ENCODE peak calls at places on chromosomes 13 and 19, in five cellular contexts. One of them, this sample, is unnamed.

GRCh38 chr19:18009412-18010066 is 1.6 kb downstream of the ARRDC2 start:
- DNase-seq in progenitor cell of endocrine pancreas: no peak
- DNase-seq in hepatocyte: no peak
- DNase-seq in bronchial epithelial cell: no peak
- DNase-seq in PC-3: peak; percentile 77
- DNase-seq in this sample: no peak

GRCh38 chr13:112170823-112171569 is 104.0 kb downstream of the SOX1 start:
- DNase-seq in progenitor cell of endocrine pancreas: no peak
- DNase-seq in hepatocyte: no peak
- DNase-seq in bronchial epithelial cell: no peak
- DNase-seq in PC-3: no peak
- DNase-seq in this sample: peak; percentile 30

GRCh38 chr19:55465460-55466245 is 1.1 kb upstream of the C19orf85 start:
- DNase-seq in progenitor cell of endocrine pancreas: no peak
- DNase-seq in hepatocyte: no peak
- DNase-seq in bronchial epithelial cell: no peak
- DNase-seq in PC-3: no peak
- DNase-seq in this sample: peak; percentile 53

GRCh38 chr19:50649433-50650391 is at the start of gene C19orf81:
- DNase-seq in progenitor cell of endocrine pancreas: no peak
- DNase-seq in hepatocyte: no peak
- DNase-seq in bronchial epithelial cell: no peak
- DNase-seq in PC-3: peak; percentile 23
- DNase-seq in this sample: peak; percentile 93

GRCh38 chr19:48955308-48955958 is 758 bp downstream of the BAX start:
- DNase-seq in progenitor cell of endocrine pancreas: no peak
- DNase-seq in hepatocyte: no peak
- DNase-seq in bronchial epithelial cell: no peak
- DNase-seq in PC-3: no peak
- DNase-seq in this sample: no peak

GRCh38 chr19:2612619-2613249 is 89.8 kb downstream of the GNG7 start:
- DNase-seq in progenitor cell of endocrine pancreas: no peak
- DNase-seq in hepatocyte: no peak
- DNase-seq in bronchial epithelial cell: no peak
- DNase-seq in PC-3: no peak
- DNase-seq in this sample: no peak

GRCh38 chr13:23623394-23623793 is 53.2 kb downstream of the TNFRSF19 start:
- DNase-seq in progenitor cell of endocrine pancreas: no peak
- DNase-seq in hepatocyte: no peak
- DNase-seq in bronchial epithelial cell: no peak
- DNase-seq in PC-3: no peak
- DNase-seq in this sample: no peak

GRCh38 chr13:95485045-95485517 is 67.4 kb upstream of the CLDN10 start:
- DNase-seq in progenitor cell of endocrine pancreas: no peak
- DNase-seq in hepatocyte: no peak
- DNase-seq in bronchial epithelial cell: peak; percentile 73
- DNase-seq in PC-3: peak; percentile 27
- DNase-seq in this sample: no peak

GRCh38 chr13:29905845-29906244 is 55.4 kb upstream of the UBL3 start:
- DNase-seq in progenitor cell of endocrine pancreas: no peak
- DNase-seq in hepatocyte: peak; percentile 73
- DNase-seq in bronchial epithelial cell: peak; percentile 76
- DNase-seq in PC-3: peak; percentile 81
- DNase-seq in this sample: no peak

GRCh38 chr19:45446295-45446694 is 21.5 kb upstream of the FOSB start:
- DNase-seq in progenitor cell of endocrine pancreas: no peak
- DNase-seq in hepatocyte: peak; percentile 41
- DNase-seq in bronchial epithelial cell: peak; percentile 50
- DNase-seq in PC-3: peak; percentile 44
- DNase-seq in this sample: no peak
- TF ChIP-seq CTCF in progenitor cell of endocrine pancreas: peak; percentile 24
- TF ChIP-seq CTCF in hepatocyte: peak; percentile 21
- TF ChIP-seq CTCF in bronchial epithelial cell: peak; percentile 44
- TF ChIP-seq CTCF in PC-3: peak; percentile 54
- TF ChIP-seq CTCF in this sample: peak; percentile 62

GRCh38 chr13:59176775-59177174 is 987.0 kb downstream of the DIAPH3 start:
- DNase-seq in progenitor cell of endocrine pancreas: no peak
- DNase-seq in hepatocyte: no peak
- DNase-seq in bronchial epithelial cell: no peak
- DNase-seq in PC-3: peak; percentile 5
- DNase-seq in this sample: peak; percentile 49
- TF ChIP-seq CTCF in progenitor cell of endocrine pancreas: no peak
- TF ChIP-seq CTCF in hepatocyte: no peak
- TF ChIP-seq CTCF in bronchial epithelial cell: no peak
- TF ChIP-seq CTCF in PC-3: peak; percentile 34
- TF ChIP-seq CTCF in this sample: peak; percentile 66

DNA sequence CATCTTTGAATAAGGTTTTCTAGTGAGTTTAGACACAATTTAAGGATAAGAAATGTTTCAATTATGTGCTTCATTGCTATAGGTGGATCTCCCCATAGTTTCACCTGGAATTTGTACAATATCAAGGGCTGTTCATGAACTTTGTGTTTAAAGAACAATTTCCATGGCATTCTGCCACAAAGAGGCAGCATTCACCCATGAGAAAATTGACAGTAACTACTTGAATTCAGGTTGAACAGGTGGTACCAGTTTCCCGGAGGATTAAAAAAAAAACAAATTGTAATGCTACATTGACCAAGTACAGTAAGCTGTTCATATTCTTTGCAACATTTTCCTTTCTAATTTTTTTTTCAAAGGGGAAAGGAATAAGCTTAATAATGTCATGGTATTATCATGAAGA is 9.1 kb downstream of the SLITRK5 start:
- DNase-seq in progenitor cell of endocrine pancreas: no peak
- DNase-seq in hepatocyte: peak; percentile 45
- DNase-seq in bronchial epithelial cell: peak; percentile 59
- DNase-seq in PC-3: peak; percentile 76
- DNase-seq in this sample: no peak
- TF ChIP-seq CTCF in progenitor cell of endocrine pancreas: peak; percentile 42
- TF ChIP-seq CTCF in hepatocyte: peak; percentile 41
- TF ChIP-seq CTCF in bronchial epithelial cell: peak; percentile 12
- TF ChIP-seq CTCF in PC-3: peak; percentile 56
- TF ChIP-seq CTCF in this sample: peak; percentile 52

GRCh38 chr19:8388612-8388958 is 1.6 kb upstream of the RAB11B start:
- DNase-seq in progenitor cell of endocrine pancreas: no peak
- DNase-seq in hepatocyte: no peak
- DNase-seq in bronchial epithelial cell: no peak
- DNase-seq in PC-3: no peak
- DNase-seq in this sample: no peak
- TF ChIP-seq CTCF in progenitor cell of endocrine pancreas: no peak
- TF ChIP-seq CTCF in hepatocyte: no peak
- TF ChIP-seq CTCF in bronchial epithelial cell: no peak
- TF ChIP-seq CTCF in PC-3: no peak
- TF ChIP-seq CTCF in this sample: no peak

DNA sequence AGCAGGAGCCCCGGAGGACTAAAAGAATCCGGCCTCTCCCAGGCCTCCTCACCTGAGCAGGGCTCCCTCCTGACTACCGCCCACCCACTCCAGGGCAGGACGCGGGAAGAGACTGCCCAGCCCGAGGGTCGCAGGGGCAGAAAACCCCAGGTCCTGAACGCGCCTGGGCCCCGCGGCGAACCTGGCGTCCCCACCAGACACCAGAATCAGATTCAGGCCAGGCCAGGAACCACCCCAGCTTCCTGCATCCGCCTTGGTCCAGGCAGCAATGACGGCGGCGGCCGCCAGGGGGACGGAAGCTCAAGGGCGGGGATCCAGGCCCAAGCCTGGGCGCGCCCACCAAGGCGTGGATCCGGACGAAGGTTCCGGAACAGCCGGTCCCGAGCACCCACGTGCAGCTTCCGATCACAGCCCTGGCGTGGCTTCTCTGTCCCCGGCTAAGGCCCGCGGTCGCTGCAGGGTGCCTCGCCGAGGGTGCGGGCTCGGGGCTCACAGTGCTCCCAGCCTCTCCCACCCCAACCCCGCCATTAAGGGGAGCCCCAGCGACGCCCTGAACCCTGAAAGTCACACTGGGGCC is 3.6 kb downstream of the LGALS7 start:
- DNase-seq in progenitor cell of endocrine pancreas: peak; percentile 61
- DNase-seq in hepatocyte: peak; percentile 79
- DNase-seq in bronchial epithelial cell: peak; percentile 68
- DNase-seq in PC-3: no peak
- DNase-seq in this sample: peak; percentile 95
- TF ChIP-seq CTCF in progenitor cell of endocrine pancreas: peak; percentile 77
- TF ChIP-seq CTCF in hepatocyte: peak; percentile 61
- TF ChIP-seq CTCF in bronchial epithelial cell: peak; percentile 77
- TF ChIP-seq CTCF in PC-3: no peak
- TF ChIP-seq CTCF in this sample: peak; percentile 94

DNA sequence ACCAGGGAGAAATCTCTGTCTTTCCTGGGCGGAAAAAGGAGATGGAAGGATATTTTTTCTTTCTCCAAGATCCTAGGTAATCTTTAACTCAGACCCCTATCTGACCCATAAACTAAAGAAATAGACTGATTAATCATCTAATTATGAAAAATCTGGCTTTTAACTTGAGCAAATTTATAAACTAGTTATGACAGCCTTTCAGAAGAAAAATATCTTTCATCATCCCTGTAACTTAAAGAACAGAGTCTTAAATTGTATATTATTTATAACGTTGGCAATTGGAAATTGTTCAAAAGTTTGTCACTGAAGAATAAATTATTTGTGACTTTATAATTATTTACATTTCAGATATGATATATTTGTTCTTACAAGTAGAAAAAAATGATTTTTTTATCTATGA is 34.4 kb downstream of the SPRY2 start:
- DNase-seq in progenitor cell of endocrine pancreas: no peak
- DNase-seq in hepatocyte: no peak
- DNase-seq in bronchial epithelial cell: no peak
- DNase-seq in PC-3: no peak
- DNase-seq in this sample: no peak
- TF ChIP-seq CTCF in progenitor cell of endocrine pancreas: no peak
- TF ChIP-seq CTCF in hepatocyte: no peak
- TF ChIP-seq CTCF in bronchial epithelial cell: no peak
- TF ChIP-seq CTCF in PC-3: no peak
- TF ChIP-seq CTCF in this sample: no peak

DNA sequence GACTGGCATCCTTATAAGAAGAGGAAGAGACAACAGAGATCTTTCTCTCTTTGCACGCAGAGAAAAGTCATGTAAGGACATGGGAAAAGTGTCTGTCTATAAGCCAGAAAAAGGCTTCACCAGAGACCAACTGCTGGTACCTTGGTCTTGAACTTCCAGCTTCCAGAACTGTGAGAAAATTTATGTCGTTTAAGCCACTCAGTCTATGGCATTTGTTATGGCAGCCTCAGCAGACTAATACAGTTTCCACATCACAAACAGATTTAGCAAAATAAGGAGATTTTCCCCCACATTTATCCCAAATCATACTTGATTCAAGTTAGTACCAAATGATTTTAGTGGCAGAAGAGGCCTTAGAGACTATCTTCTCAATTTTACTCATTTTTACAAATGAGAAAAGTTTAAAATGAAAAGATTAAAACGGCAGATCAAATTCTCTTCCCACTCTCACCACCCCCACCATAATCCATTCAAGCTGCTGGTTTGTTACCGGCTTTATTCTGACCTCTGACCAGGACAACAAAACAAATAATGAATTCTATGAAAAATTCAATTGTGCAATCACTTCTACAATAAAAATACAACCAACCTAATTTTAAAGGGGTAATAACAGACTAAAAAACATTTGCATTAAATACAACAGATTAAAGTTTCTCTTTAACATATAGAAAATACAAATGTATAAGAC is 316.3 kb downstream of the TBC1D4 start:
- DNase-seq in progenitor cell of endocrine pancreas: no peak
- DNase-seq in hepatocyte: no peak
- DNase-seq in bronchial epithelial cell: no peak
- DNase-seq in PC-3: no peak
- DNase-seq in this sample: no peak
- TF ChIP-seq CTCF in progenitor cell of endocrine pancreas: no peak
- TF ChIP-seq CTCF in hepatocyte: no peak
- TF ChIP-seq CTCF in bronchial epithelial cell: no peak
- TF ChIP-seq CTCF in PC-3: no peak
- TF ChIP-seq CTCF in this sample: no peak

GRCh38 chr19:41307090-41307875 is 2.7 kb upstream of the CCDC97 start:
- DNase-seq in progenitor cell of endocrine pancreas: no peak
- DNase-seq in hepatocyte: no peak
- DNase-seq in bronchial epithelial cell: no peak
- DNase-seq in PC-3: no peak
- DNase-seq in this sample: no peak
- TF ChIP-seq CTCF in progenitor cell of endocrine pancreas: no peak
- TF ChIP-seq CTCF in hepatocyte: no peak
- TF ChIP-seq CTCF in bronchial epithelial cell: no peak
- TF ChIP-seq CTCF in PC-3: no peak
- TF ChIP-seq CTCF in this sample: no peak